ENCODE peak calls at places on chromosome 13, in six cellular contexts. One of them, this sample, is unnamed.

GRCh38 chr13:21060827-21061076 is 634 bp downstream of the LATS2 start:
- DNase-seq in coronary artery: no peak
- DNase-seq in heart left ventricle: no peak
- DNase-seq in fibroblast of lung: no peak
- DNase-seq in uterus: peak
- DNase-seq in stomach: peak
- DNase-seq in this sample: no peak

GRCh38 chr13:42970824-42971669 is 21.0 kb downstream of the EPSTI1 start:
- DNase-seq in coronary artery: no peak
- DNase-seq in heart left ventricle: no peak
- DNase-seq in fibroblast of lung: peak
- DNase-seq in uterus: no peak
- DNase-seq in stomach: peak
- DNase-seq in this sample: peak

GRCh38 chr13:73136776-73137175 is 78.0 kb downstream of the KLF5 start:
- DNase-seq in coronary artery: no peak
- DNase-seq in heart left ventricle: no peak
- DNase-seq in fibroblast of lung: peak
- DNase-seq in uterus: no peak
- DNase-seq in stomach: no peak
- DNase-seq in this sample: no peak

GRCh38 chr13:48009298-48009697 is 8.2 kb upstream of the SUCLA2 start:
- DNase-seq in coronary artery: no peak
- DNase-seq in heart left ventricle: no peak
- DNase-seq in fibroblast of lung: peak
- DNase-seq in uterus: no peak
- DNase-seq in stomach: no peak
- DNase-seq in this sample: peak

GRCh38 chr13:25267715-25268114 is 19.6 kb downstream of the MTMR6 start:
- DNase-seq in coronary artery: no peak
- DNase-seq in heart left ventricle: no peak
- DNase-seq in fibroblast of lung: peak
- DNase-seq in uterus: no peak
- DNase-seq in stomach: no peak
- DNase-seq in this sample: no peak

GRCh38 chr13:101092985-101093384 is 323.3 kb downstream of the NALCN start:
- DNase-seq in coronary artery: no peak
- DNase-seq in heart left ventricle: no peak
- DNase-seq in fibroblast of lung: no peak
- DNase-seq in uterus: no peak
- DNase-seq in stomach: no peak
- DNase-seq in this sample: no peak

GRCh38 chr13:27117947-27118346 is 53.7 kb downstream of the USP12 start:
- DNase-seq in coronary artery: no peak
- DNase-seq in heart left ventricle: no peak
- DNase-seq in fibroblast of lung: no peak
- DNase-seq in uterus: no peak
- DNase-seq in stomach: no peak
- DNase-seq in this sample: no peak

GRCh38 chr13:20127563-20128458 is 33.0 kb downstream of the GJA3 start:
- DNase-seq in coronary artery: peak
- DNase-seq in heart left ventricle: peak
- DNase-seq in fibroblast of lung: peak
- DNase-seq in uterus: peak
- DNase-seq in stomach: peak
- DNase-seq in this sample: no peak

GRCh38 chr13:112596220-112596619 is 8.3 kb upstream of the TUBGCP3 start:
- DNase-seq in coronary artery: no peak
- DNase-seq in heart left ventricle: no peak
- DNase-seq in fibroblast of lung: peak
- DNase-seq in uterus: no peak
- DNase-seq in stomach: no peak
- DNase-seq in this sample: no peak

GRCh38 chr13:88124142-88124541 is 453.0 kb downstream of the SLITRK5 start:
- DNase-seq in coronary artery: no peak
- DNase-seq in heart left ventricle: no peak
- DNase-seq in fibroblast of lung: no peak
- DNase-seq in uterus: no peak
- DNase-seq in stomach: no peak
- DNase-seq in this sample: no peak

GRCh38 chr13:43390101-43390500 is 366.7 kb downstream of the DNAJC15 start:
- DNase-seq in coronary artery: no peak
- DNase-seq in heart left ventricle: no peak
- DNase-seq in fibroblast of lung: no peak
- DNase-seq in uterus: no peak
- DNase-seq in stomach: no peak
- DNase-seq in this sample: no peak

GRCh38 chr13:66207610-66208009 is 1022.5 kb downstream of the PCDH9 start:
- DNase-seq in coronary artery: no peak
- DNase-seq in heart left ventricle: no peak
- DNase-seq in fibroblast of lung: peak
- DNase-seq in uterus: no peak
- DNase-seq in stomach: no peak
- DNase-seq in this sample: no peak

GRCh38 chr13:39148513-39148961 is 110.3 kb downstream of the NHLRC3 start:
- DNase-seq in coronary artery: no peak
- DNase-seq in heart left ventricle: no peak
- DNase-seq in fibroblast of lung: peak
- DNase-seq in uterus: no peak
- DNase-seq in stomach: no peak
- DNase-seq in this sample: peak

GRCh38 chr13:105773241-105773640 is 762.2 kb downstream of the EFNB2 start:
- DNase-seq in coronary artery: no peak
- DNase-seq in heart left ventricle: no peak
- DNase-seq in fibroblast of lung: no peak
- DNase-seq in uterus: no peak
- DNase-seq in stomach: no peak
- DNase-seq in this sample: no peak

GRCh38 chr13:109256866-109257760 is 529.3 kb downstream of the IRS2 start:
- DNase-seq in coronary artery: no peak
- DNase-seq in heart left ventricle: no peak
- DNase-seq in fibroblast of lung: peak
- DNase-seq in uterus: no peak
- DNase-seq in stomach: no peak
- DNase-seq in this sample: peak

GRCh38 chr13:31067416-31068118 is 94.1 kb downstream of the HSPH1 start:
- DNase-seq in coronary artery: no peak
- DNase-seq in heart left ventricle: no peak
- DNase-seq in fibroblast of lung: peak
- DNase-seq in uterus: peak
- DNase-seq in stomach: no peak
- DNase-seq in this sample: peak

GRCh38 chr13:61170791-61171330 is 244.8 kb downstream of the PCDH20 start:
- DNase-seq in coronary artery: no peak
- DNase-seq in heart left ventricle: peak
- DNase-seq in fibroblast of lung: no peak
- DNase-seq in uterus: no peak
- DNase-seq in stomach: no peak
- DNase-seq in this sample: no peak

GRCh38 chr13:45242070-45242469 is 41.2 kb upstream of the KCTD4 start:
- DNase-seq in coronary artery: no peak
- DNase-seq in heart left ventricle: no peak
- DNase-seq in fibroblast of lung: peak
- DNase-seq in uterus: no peak
- DNase-seq in stomach: no peak
- DNase-seq in this sample: no peak

GRCh38 chr13:25372275-25373081 is 704 bp downstream of the ATP8A2 start:
- DNase-seq in coronary artery: no peak
- DNase-seq in heart left ventricle: no peak
- DNase-seq in fibroblast of lung: no peak
- DNase-seq in uterus: no peak
- DNase-seq in stomach: no peak
- DNase-seq in this sample: no peak

DNA sequence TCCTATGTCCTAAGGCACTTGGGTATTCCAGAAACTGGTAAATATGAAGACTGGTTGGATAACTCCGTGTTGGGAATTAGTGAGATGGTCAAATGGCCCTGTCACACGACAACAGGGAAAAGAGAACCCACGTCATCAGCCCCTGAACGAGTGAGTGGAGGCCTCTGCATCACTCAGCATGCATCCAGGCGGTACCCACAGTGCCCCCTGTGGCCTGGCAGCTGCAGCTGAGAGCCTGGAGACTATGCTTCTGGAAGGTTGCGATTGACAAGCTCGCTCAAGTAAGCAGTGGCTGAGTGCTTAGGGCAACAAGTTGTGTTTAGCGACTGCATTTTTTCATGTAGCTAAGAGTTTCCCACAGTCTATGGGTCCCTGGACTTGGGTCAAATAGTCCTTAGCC is 55.9 kb downstream of the COL4A2 start:
- DNase-seq in coronary artery: peak
- DNase-seq in heart left ventricle: no peak
- DNase-seq in fibroblast of lung: no peak
- DNase-seq in uterus: no peak
- DNase-seq in stomach: no peak
- DNase-seq in this sample: peak
- TF ChIP-seq CTCF in coronary artery: no peak
- TF ChIP-seq CTCF in heart left ventricle: no peak
- TF ChIP-seq CTCF in fibroblast of lung: no peak
- TF ChIP-seq CTCF in uterus: no peak
- TF ChIP-seq CTCF in stomach: no peak
- TF ChIP-seq CTCF in this sample: peak

DNA sequence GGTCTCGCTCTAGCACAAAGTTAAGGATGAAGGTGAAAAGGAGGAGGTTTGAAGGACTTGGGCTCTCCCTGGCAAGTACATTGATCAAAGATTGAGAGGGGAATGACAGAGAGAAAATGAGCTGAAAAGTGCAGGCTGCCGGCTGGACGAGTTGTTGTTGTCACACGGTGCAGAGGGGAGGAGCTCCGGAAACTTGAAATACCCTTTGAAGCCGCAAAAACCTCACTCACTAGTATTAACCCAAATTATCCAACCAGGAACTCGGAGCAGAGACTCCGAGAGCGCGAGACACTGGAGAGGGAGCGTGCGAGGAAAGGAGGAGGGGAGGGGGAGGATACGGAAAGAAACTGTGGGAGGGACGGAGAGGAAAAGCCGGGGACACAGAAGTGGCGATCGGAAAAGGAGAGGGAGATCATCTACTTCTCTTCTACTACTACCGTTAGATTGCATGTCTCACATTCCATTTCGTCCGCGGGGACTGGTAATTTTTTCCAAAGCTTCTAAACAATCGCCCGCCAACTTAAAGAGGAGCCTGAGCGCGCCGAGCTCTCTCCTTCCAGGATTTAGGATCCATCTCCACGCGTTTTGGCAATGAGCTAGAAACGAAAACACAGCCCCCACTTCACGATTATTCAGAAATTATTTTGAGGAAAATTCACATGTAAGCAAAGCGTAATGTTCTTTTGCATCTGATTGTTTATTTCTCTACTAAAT is at the start of gene DACH1:
- DNase-seq in coronary artery: no peak
- DNase-seq in heart left ventricle: peak
- DNase-seq in fibroblast of lung: peak
- DNase-seq in uterus: peak
- DNase-seq in stomach: peak
- DNase-seq in this sample: peak
- H3K4me3 ChIP-seq in coronary artery: peak
- H3K4me3 ChIP-seq in heart left ventricle: peak
- H3K4me3 ChIP-seq in fibroblast of lung: peak
- H3K4me3 ChIP-seq in uterus: peak
- H3K4me3 ChIP-seq in stomach: peak
- H3K4me3 ChIP-seq in this sample: peak

DNA sequence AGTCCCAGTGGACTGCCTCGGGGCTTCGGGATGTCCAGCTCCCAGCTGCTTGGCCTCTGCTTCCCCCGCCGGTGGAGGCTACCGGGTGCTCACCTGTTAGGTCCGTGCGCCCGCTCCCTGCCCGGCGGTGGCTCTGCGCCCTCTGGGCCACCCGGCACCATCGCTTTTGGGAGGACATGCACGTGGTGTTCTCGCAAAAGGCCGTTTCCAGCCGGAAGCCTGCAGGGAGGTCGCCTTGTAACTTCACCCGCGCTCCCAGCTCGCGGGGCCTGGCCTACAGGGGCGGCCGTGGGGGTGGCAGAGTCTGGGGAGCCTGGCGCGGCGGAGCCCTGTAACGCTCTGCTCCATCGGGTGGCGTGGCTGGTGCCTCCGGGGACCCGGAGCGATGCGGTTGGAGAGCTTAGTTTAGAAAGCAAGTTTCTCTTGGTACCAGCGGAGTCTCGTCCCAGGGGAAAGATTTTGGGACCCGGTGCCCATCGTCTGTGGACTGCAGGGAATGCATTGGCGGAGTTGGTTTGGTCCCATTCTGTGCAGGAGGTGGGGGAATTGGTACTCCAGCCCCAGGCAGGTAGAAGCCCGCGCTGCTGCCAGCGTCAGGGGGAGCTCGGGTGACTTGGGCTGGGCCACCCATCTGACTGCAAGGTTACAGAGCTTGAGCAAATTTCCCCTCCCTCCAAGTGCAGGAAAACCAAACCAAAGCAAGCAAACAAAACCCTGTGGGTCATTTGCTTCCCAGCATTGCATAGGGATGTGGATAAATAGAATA is 673 bp downstream of the SPATA13 start:
- DNase-seq in coronary artery: no peak
- DNase-seq in heart left ventricle: no peak
- DNase-seq in fibroblast of lung: peak
- DNase-seq in uterus: no peak
- DNase-seq in stomach: peak
- DNase-seq in this sample: no peak
- H3K27ac ChIP-seq in coronary artery: peak
- H3K27ac ChIP-seq in heart left ventricle: peak
- H3K27ac ChIP-seq in fibroblast of lung: peak
- H3K27ac ChIP-seq in uterus: peak
- H3K27ac ChIP-seq in stomach: peak
- H3K27ac ChIP-seq in this sample: no peak

DNA sequence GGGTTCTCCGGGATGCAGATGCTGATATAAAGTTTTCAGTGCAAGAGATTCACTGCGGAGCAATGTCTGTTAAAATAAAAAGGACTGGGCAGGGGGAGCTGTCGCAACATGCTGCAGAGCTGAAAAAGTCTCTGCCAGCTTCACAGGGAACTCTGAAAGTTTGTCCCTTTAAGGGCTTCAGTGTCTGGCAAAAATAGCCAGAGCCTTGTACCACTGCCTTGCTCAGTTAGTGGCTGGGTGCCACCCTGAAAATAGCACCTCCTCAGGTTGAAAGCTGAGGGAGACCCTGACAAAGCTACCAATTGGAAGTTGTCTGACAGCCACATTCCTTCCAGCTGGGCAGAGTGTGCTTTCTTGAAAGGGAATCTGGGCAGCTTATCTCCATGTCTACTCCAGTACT is 3.0 kb upstream of the NDFIP2 start:
- DNase-seq in coronary artery: no peak
- DNase-seq in heart left ventricle: peak
- DNase-seq in fibroblast of lung: no peak
- DNase-seq in uterus: no peak
- DNase-seq in stomach: no peak
- DNase-seq in this sample: no peak
- TF ChIP-seq CTCF in coronary artery: no peak
- TF ChIP-seq CTCF in heart left ventricle: no peak
- TF ChIP-seq CTCF in fibroblast of lung: no peak
- TF ChIP-seq CTCF in uterus: no peak
- TF ChIP-seq CTCF in stomach: no peak
- TF ChIP-seq CTCF in this sample: no peak

DNA sequence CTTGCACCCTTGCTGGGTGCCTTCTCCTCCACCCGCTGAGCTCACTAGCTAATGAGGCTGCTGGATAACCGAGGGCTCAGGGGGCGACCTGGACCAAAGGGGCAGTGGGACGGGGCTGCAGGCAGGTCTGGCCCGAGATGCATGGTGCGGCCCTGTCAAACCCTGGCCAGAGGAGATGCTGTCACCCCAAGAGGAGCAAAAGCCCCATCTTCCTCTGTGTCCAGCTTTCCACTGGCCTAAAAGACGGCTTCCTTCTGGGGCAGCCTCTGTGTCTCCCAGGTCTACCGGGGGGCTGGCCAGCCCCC is 261.8 kb downstream of the TBC1D4 start:
- DNase-seq in coronary artery: no peak
- DNase-seq in heart left ventricle: no peak
- DNase-seq in fibroblast of lung: no peak
- DNase-seq in uterus: no peak
- DNase-seq in stomach: no peak
- DNase-seq in this sample: no peak
- H3K4me3 ChIP-seq in coronary artery: no peak
- H3K4me3 ChIP-seq in heart left ventricle: no peak
- H3K4me3 ChIP-seq in fibroblast of lung: no peak
- H3K4me3 ChIP-seq in uterus: no peak
- H3K4me3 ChIP-seq in stomach: no peak
- H3K4me3 ChIP-seq in this sample: no peak